ENCODE peak calls at places on chromosomes 12 and 14, in seven cellular contexts. N is omental fat pad, U is AG04449, C is nephron progenitor cell, Q is fibroblast of the aortic adventitia, W is RPMI7951, S is NCI-H1436. Y is an unnamed sample.

GRCh38 chr12:2284321-2284813 is 231.6 kb downstream of the CACNA1C start:
- DNase-seq in N (no peak), U (peak; percentile 71), C (no peak), Q (peak; percentile 94), W (peak; percentile 85), S (no peak), Y (peak; percentile 67)

GRCh38 chr12:28057856-28058615 is 85.5 kb upstream of the PTHLH start:
- DNase-seq in N (no peak), U (no peak), C (no peak), Q (peak; percentile 13), W (peak; percentile 82), S (no peak), Y (no peak)

GRCh38 chr12:754871-755562 is 2.6 kb downstream of the WNK1 start:
- DNase-seq in N (no peak), U (no peak), C (no peak), Q (peak; percentile 77), W (peak; percentile 59), S (no peak), Y (peak; percentile 4)

GRCh38 chr12:100473716-100474150 is at the start of gene NR1H4:
- DNase-seq in N (no peak), U (no peak), C (no peak), Q (peak; percentile 3), W (peak; percentile 72), S (no peak), Y (no peak)

GRCh38 chr12:12941450-12942350 is 10.3 kb downstream of the GPRC5D start:
- DNase-seq in N (no peak), U (no peak), C (no peak), Q (no peak), W (no peak), S (no peak), Y (no peak)

GRCh38 chr14:105089746-105090492 is 24.7 kb upstream of the GPR132 start:
- DNase-seq in N (no peak), U (no peak), C (no peak), Q (no peak), W (no peak), S (no peak), Y (peak; percentile 20)

GRCh38 chr14:61737913-61738312 is 24.3 kb upstream of the SNAPC1 start:
- DNase-seq in N (no peak), U (no peak), C (no peak), Q (no peak), W (no peak), S (no peak), Y (no peak)

GRCh38 chr14:44775248-44775647 is 186.5 kb downstream of the KLHL28 start:
- DNase-seq in N (no peak), U (no peak), C (no peak), Q (no peak), W (no peak), S (no peak), Y (no peak)

GRCh38 chr14:104871656-104872468 is 6.8 kb downstream of the CEP170B start:
- DNase-seq in N (no peak), U (no peak), C (no peak), Q (no peak), W (no peak), S (no peak), Y (no peak)

GRCh38 chr12:53726946-53727309 is 324 bp downstream of the CALCOCO1 start:
- DNase-seq in N (no peak), U (no peak), C (peak; percentile 45), Q (peak; percentile 34), W (no peak), S (no peak), Y (no peak)

GRCh38 chr12:49872781-49873181 is 29.9 kb upstream of the BCDIN3D start:
- DNase-seq in N (no peak), U (no peak), C (no peak), Q (peak; percentile 41), W (peak; percentile 13), S (peak; percentile 7), Y (no peak)

GRCh38 chr12:76237086-76237701 is 111.0 kb downstream of the BBS10 start:
- DNase-seq in N (no peak), U (no peak), C (no peak), Q (no peak), W (no peak), S (no peak), Y (no peak)

GRCh38 chr12:105814283-105814682 is 324.5 kb downstream of the NUAK1 start:
- DNase-seq in N (no peak), U (no peak), C (no peak), Q (no peak), W (no peak), S (peak; percentile 99), Y (peak; percentile 99)

GRCh38 chr12:19031032-19031431 is 98.5 kb upstream of the PLEKHA5 start:
- DNase-seq in N (no peak), U (peak; percentile 34), C (no peak), Q (peak; percentile 92), W (peak; percentile 98), S (no peak), Y (no peak)

GRCh38 chr12:102816816-102817434 is 100.1 kb downstream of the PAH start:
- DNase-seq in N (no peak), U (peak; percentile 3), C (peak; percentile 9), Q (peak; percentile 11), W (peak; percentile 18), S (peak; percentile 18), Y (peak; percentile 45)

GRCh38 chr14:101226603-101227425 is 323.3 kb upstream of the RTL1 start:
- DNase-seq in N (no peak), U (no peak), C (no peak), Q (no peak), W (no peak), S (no peak), Y (no peak)

GRCh38 chr12:109840349-109841073 is 7.3 kb upstream of the TRPV4 start:
- DNase-seq in N (no peak), U (no peak), C (peak; percentile 35), Q (no peak), W (peak; percentile 19), S (no peak), Y (peak; percentile 15)

GRCh38 chr12:116885496-116885895 is 4.3 kb upstream of the HRK start:
- DNase-seq in N (no peak), U (no peak), C (no peak), Q (no peak), W (no peak), S (no peak), Y (no peak)

GRCh38 chr14:20873370-20874177 is 17.6 kb upstream of the RNASE3 start:
- DNase-seq in N (peak; percentile 72), U (no peak), C (peak; percentile 83), Q (peak; percentile 72), W (peak; percentile 65), S (peak; percentile 5), Y (no peak)

GRCh38 chr14:31926123-31926522 is 151.0 kb upstream of the ARHGAP5 start:
- DNase-seq in N (no peak), U (no peak), C (no peak), Q (peak; percentile 55), W (peak; percentile 46), S (peak; percentile 41), Y (peak; percentile 11)

GRCh38 chr12:50751921-50752721 is 11.8 kb upstream of the ATF1 start:
- DNase-seq in N (no peak), U (no peak), C (no peak), Q (no peak), W (no peak), S (no peak), Y (no peak)